ENCODE peak calls at places on chromosome 5, in six cellular contexts. W is heart left ventricle; Q is iPS-NIHi11; K is stimulated activated CD8-positive, alpha-beta memory T cell treated with anti-CD3 and anti-CD28 coated beads, Interleukin-15, amount 100 ng/mL, for 1 hour; D is kidney epithelial cell; P is right cardiac atrium. Z is an unnamed sample.

GRCh38 chr5:140084466-140084865 is 29.4 kb upstream of the PURA start:
- DNase-seq in Q (no peak), W (peak), P (peak), D (no peak), K (no peak), Z (no peak)

GRCh38 chr5:109532773-109533364 is 123.1 kb upstream of the PJA2 start:
- DNase-seq in D (no peak), K (no peak), W (no peak), Q (no peak), P (no peak), Z (no peak)

GRCh38 chr5:14806452-14806851 is 65.1 kb downstream of the ANKH start:
- DNase-seq in K (no peak), Q (no peak), P (peak), D (no peak), W (peak), Z (peak)

GRCh38 chr5:110517396-110517795 is 209.1 kb downstream of the TMEM232 start:
- DNase-seq in D (no peak), W (no peak), P (no peak), K (no peak), Q (peak), Z (no peak)

GRCh38 chr5:37875051-37875787 is 35.4 kb upstream of the GDNF start:
- DNase-seq in Q (no peak), W (no peak), K (no peak), D (no peak), P (no peak), Z (no peak)

GRCh38 chr5:86971034-86971511 is 296.6 kb upstream of the RASA1 start:
- DNase-seq in W (no peak), D (no peak), P (no peak), K (no peak), Q (no peak), Z (no peak)

GRCh38 chr5:157748740-157749461 is 5.4 kb downstream of the LSM11 start:
- DNase-seq in P (no peak), Q (no peak), K (no peak), W (no peak), D (peak), Z (peak)

GRCh38 chr5:135222771-135223170 is 176.3 kb downstream of the MACROH2A1 start:
- DNase-seq in Q (no peak), P (no peak), W (no peak), K (no peak), D (no peak), Z (no peak)

GRCh38 chr5:50881407-50881806 is 215.0 kb downstream of the PARP8 start:
- DNase-seq in W (no peak), P (no peak), K (no peak), D (no peak), Q (no peak), Z (no peak)

GRCh38 chr5:179836225-179837019 is 15.7 kb downstream of the SQSTM1 start:
- DNase-seq in K (no peak), W (no peak), Q (no peak), D (no peak), P (no peak), Z (no peak)

GRCh38 chr5:171893290-171893890 is 107.8 kb downstream of the SMIM23 start:
- DNase-seq in P (no peak), Q (no peak), D (no peak), K (no peak), W (no peak), Z (peak)

GRCh38 chr5:173429489-173430150 is 101.4 kb upstream of the STC2 start:
- DNase-seq in P (no peak), D (no peak), K (no peak), Q (no peak), W (no peak), Z (no peak)

GRCh38 chr5:78779771-78780616 is 131.4 kb upstream of the LHFPL2 start:
- DNase-seq in W (peak), P (no peak), Q (no peak), K (no peak), D (no peak), Z (peak)